ENCODE peak calls at places on chromosome 20, in five cellular contexts. F is right cardiac atrium, T is activated B cell treated with CpG ODN at 0.5 μM for 24 hours, Y is immature natural killer cell, B is tibial artery. R is an unnamed sample.

GRCh38 chr20:63499333-63499969 is 568 bp upstream of the EEF1A2 start:
- DNase-seq in Y (no peak), F (peak), T (no peak), B (no peak), R (peak)

GRCh38 chr20:36093025-36093803 is 61.3 kb upstream of the EPB41L1 start:
- DNase-seq in F (peak), Y (peak), T (peak), B (peak), R (peak)

GRCh38 chr20:38633577-38634093 is 32.0 kb downstream of the ARHGAP40 start:
- DNase-seq in B (no peak), Y (peak), F (no peak), T (peak), R (peak)

GRCh38 chr20:62181808-62182207 is 1.0 kb upstream of the MTG2 start:
- DNase-seq in B (no peak), F (no peak), Y (no peak), T (no peak), R (no peak)

GRCh38 chr20:8662433-8662954 is 406.4 kb upstream of the PLCB4 start:
- DNase-seq in Y (no peak), F (no peak), T (no peak), B (no peak), R (no peak)

GRCh38 chr20:2837561-2837960 is 2.9 kb downstream of the PCED1A start:
- DNase-seq in B (no peak), Y (no peak), F (no peak), T (no peak), R (no peak)

GRCh38 chr20:19249515-19249914 is 37.1 kb downstream of the SLC24A3 start:
- DNase-seq in T (no peak), Y (no peak), F (no peak), B (no peak), R (no peak)

GRCh38 chr20:4883546-4883945 is 117.8 kb downstream of the SLC23A2 start:
- DNase-seq in F (no peak), B (no peak), Y (no peak), T (no peak), R (no peak)

GRCh38 chr20:24580855-24581254 is 111.4 kb downstream of the SYNDIG1 start:
- DNase-seq in T (no peak), F (no peak), Y (no peak), B (no peak), R (no peak)

GRCh38 chr20:24781061-24781980 is 167.7 kb upstream of the CST7 start:
- DNase-seq in Y (no peak), B (peak), F (peak), T (no peak), R (peak)

GRCh38 chr20:59377046-59377445 is 76.6 kb downstream of the EDN3 start:
- DNase-seq in F (no peak), B (no peak), T (no peak), Y (no peak), R (no peak)